ENCODE peak calls at places on chromosome 21, in six cellular contexts. K, H, S, B, E and Q are unnamed samples.

GRCh38 chr21:14591882-14592281 is 45.8 kb upstream of the SAMSN1 start:
- DNase-seq in S (no peak), K (peak), H (no peak), E (peak), B (no peak), Q (no peak)

GRCh38 chr21:24050233-24050632 is 1557.0 kb downstream of the MRPL39 start:
- DNase-seq in E (no peak), K (no peak), S (no peak), B (no peak), H (no peak), Q (no peak)

GRCh38 chr21:25243809-25244208 is 363.5 kb downstream of the MRPL39 start:
- DNase-seq in S (no peak), K (no peak), E (no peak), B (no peak), H (no peak), Q (no peak)

GRCh38 chr21:46112731-46113215 is 14.9 kb downstream of the COL6A2 start:
- DNase-seq in B (peak), E (peak), H (no peak), S (no peak), K (no peak), Q (no peak)

GRCh38 chr21:46323227-46323709 is 402 bp downstream of the C21orf58 start:
- DNase-seq in K (no peak), S (peak), E (no peak), H (no peak), B (no peak), Q (peak)

GRCh38 chr21:31502537-31503143 is 156.9 kb upstream of the SOD1 start:
- DNase-seq in E (no peak), S (no peak), B (no peak), H (no peak), K (no peak), Q (no peak)

GRCh38 chr21:38990424-38990794 is 184.7 kb downstream of the ETS2 start:
- DNase-seq in H (peak), E (peak), S (peak), B (no peak), K (no peak), Q (no peak)

GRCh38 chr21:46035809-46036695 is 54.5 kb downstream of the COL6A1 start:
- DNase-seq in E (no peak), S (no peak), H (no peak), B (no peak), K (peak), Q (peak)

GRCh38 chr21:14989359-14989758 is 75.4 kb downstream of the NRIP1 start:
- DNase-seq in B (no peak), S (no peak), K (no peak), H (no peak), E (no peak), Q (peak)

GRCh38 chr21:23218667-23219066 is 2220.5 kb downstream of the NCAM2 start:
- DNase-seq in E (no peak), K (no peak), H (no peak), S (no peak), B (no peak), Q (no peak)

GRCh38 chr21:31429500-31429899 is 85.4 kb upstream of the TIAM1 start:
- DNase-seq in E (no peak), H (no peak), K (no peak), S (no peak), B (no peak), Q (no peak)

GRCh38 chr21:36994501-36995189 is 11.9 kb upstream of the RIPPLY3 start:
- DNase-seq in S (peak), K (no peak), E (no peak), B (no peak), H (no peak), Q (peak)

GRCh38 chr21:36999131-36999898 is 7.2 kb upstream of the RIPPLY3 start:
- DNase-seq in S (no peak), K (no peak), B (no peak), E (no peak), H (no peak), Q (no peak)

GRCh38 chr21:37005548-37006242 is 807 bp upstream of the RIPPLY3 start:
- DNase-seq in K (no peak), H (peak), S (peak), E (no peak), B (no peak), Q (no peak)

GRCh38 chr21:37001446-37001845 is 5.1 kb upstream of the RIPPLY3 start:
- DNase-seq in B (no peak), H (no peak), S (no peak), E (no peak), K (no peak), Q (peak)

DNA sequence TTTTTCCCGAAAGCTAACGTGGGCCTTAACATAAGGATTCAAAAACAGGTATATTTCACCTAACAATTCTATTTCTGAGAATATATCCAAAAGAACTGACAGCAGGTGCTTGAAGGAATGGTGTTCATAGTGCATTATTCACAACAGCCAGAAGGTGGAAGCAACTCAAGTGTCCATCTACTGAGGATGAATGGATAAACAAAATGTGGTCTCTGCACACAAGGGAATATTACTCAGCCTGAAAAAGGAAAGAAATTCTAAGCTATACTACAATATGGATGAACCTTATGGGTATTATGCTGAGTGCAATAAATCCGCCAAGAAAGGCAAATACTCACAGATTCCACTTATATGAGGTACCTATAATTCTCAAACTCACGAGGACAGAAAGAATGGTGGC is 6.1 kb upstream of the RIPPLY3 start:
- DNase-seq in K (no peak), B (no peak), H (no peak), E (no peak), S (no peak), Q (no peak)
- TF ChIP-seq CTCF in K (no peak), B (peak), H (no peak), E (no peak), S (peak), Q (no peak)

GRCh38 chr21:42520628-42521253 is 7.1 kb downstream of the SLC37A1 start:
- DNase-seq in K (no peak), H (peak), E (no peak), S (peak), B (no peak), Q (no peak)
- TF ChIP-seq CTCF in K (peak), H (peak), E (no peak), S (peak), B (peak), Q (no peak)

DNA sequence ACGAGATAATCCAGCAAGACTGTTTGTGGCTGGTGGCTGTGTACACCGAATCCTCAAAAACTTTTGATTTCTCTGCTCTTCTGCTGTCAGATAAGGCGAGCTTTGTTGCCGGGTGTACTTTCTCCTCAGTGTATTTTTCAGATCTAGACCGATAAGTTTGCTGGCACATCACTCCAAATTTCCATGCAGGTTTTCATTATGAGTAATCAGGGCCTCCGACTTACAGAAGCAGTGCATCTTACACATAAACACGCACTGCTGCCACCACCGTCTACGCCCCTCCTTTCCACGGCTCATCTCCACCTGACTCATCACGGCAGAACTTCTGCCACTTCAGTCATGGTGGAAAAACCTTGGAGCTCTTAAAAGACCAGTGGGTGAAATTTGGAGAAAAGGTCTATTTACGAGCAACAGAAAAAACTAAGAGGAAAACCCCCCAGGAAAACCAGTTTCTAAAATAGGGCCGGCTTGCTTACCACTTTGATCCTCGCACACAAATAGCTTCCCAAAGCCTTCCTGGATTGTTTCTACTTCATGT is 7.7 kb downstream of the ZBTB21 start:
- DNase-seq in E (no peak), S (no peak), K (peak), B (no peak), H (no peak), Q (peak)
- TF ChIP-seq CTCF in E (no peak), S (no peak), K (no peak), B (no peak), H (no peak), Q (no peak)

GRCh38 chr21:27759091-27759659 is 792.3 kb upstream of the ADAMTS5 start:
- DNase-seq in H (peak), S (peak), B (no peak), E (no peak), K (no peak), Q (peak)
- TF ChIP-seq CTCF in H (no peak), S (peak), B (peak), E (peak), K (peak), Q (peak)

GRCh38 chr21:34890724-34891609 is 158.1 kb downstream of the RUNX1 start:
- DNase-seq in B (no peak), H (peak), S (peak), K (peak), E (no peak), Q (peak)
- TF ChIP-seq CTCF in B (no peak), H (no peak), S (no peak), K (peak), E (no peak), Q (no peak)

DNA sequence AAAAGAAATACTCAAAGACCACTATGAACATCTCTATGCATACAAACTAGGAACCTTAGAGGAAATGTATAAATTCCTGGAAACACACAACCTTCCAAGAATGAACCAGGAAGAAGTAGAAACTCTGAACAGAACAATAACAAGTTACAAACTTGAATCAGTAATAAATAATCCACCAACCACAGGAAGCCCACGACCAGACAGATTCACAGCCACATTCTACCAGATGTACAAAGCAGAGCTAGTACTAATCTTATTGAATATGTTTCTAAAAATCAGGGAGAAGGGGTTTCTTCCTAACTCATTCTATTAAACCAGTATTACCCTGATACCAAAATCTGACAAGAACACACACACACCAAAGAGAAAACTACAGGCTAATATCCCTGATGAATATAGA is 263.8 kb downstream of the NCAM2 start:
- DNase-seq in K (no peak), H (no peak), S (no peak), B (no peak), E (no peak), Q (no peak)
- TF ChIP-seq CTCF in K (no peak), H (no peak), S (no peak), B (no peak), E (no peak), Q (no peak)

GRCh38 chr21:40800126-40800525 is 46.8 kb downstream of the DSCAM start:
- DNase-seq in H (no peak), S (no peak), E (no peak), B (no peak), K (no peak), Q (no peak)
- TF ChIP-seq CTCF in H (no peak), S (no peak), E (no peak), B (no peak), K (no peak), Q (no peak)

GRCh38 chr21:44301961-44302406 is 2.1 kb downstream of the PFKL start:
- DNase-seq in S (no peak), H (no peak), E (peak), B (no peak), K (no peak), Q (no peak)
- TF ChIP-seq CTCF in S (no peak), H (no peak), E (no peak), B (no peak), K (peak), Q (no peak)

GRCh38 chr21:45011426-45011825 is 63.0 kb upstream of the ADARB1 start:
- DNase-seq in B (no peak), E (no peak), K (no peak), S (no peak), H (no peak), Q (no peak)

GRCh38 chr21:45010860-45011259 is 63.5 kb upstream of the ADARB1 start:
- DNase-seq in B (no peak), E (no peak), S (no peak), H (no peak), K (no peak), Q (no peak)

GRCh38 chr21:45013271-45013841 is 61.0 kb upstream of the ADARB1 start:
- DNase-seq in B (no peak), H (no peak), K (no peak), E (no peak), S (no peak), Q (no peak)

GRCh38 chr21:45012661-45013270 is 61.6 kb upstream of the ADARB1 start:
- DNase-seq in E (no peak), H (peak), B (no peak), S (peak), K (no peak), Q (no peak)

GRCh38 chr21:45011911-45012660 is 62.3 kb upstream of the ADARB1 start:
- DNase-seq in S (peak), H (peak), E (no peak), K (peak), B (no peak), Q (peak)
- TF ChIP-seq CTCF in S (peak), H (no peak), E (no peak), K (peak), B (peak), Q (no peak)

GRCh38 chr21:33024278-33025103 is 1.2 kb upstream of the OLIG2 start:
- DNase-seq in S (peak), K (no peak), H (no peak), B (no peak), E (no peak), Q (peak)

GRCh38 chr21:33025471-33026298 is at the start of gene OLIG2:
- DNase-seq in S (peak), H (peak), K (no peak), E (no peak), B (peak), Q (peak)

GRCh38 chr21:33026299-33026858 is 644 bp downstream of the OLIG2 start:
- DNase-seq in H (no peak), B (no peak), S (no peak), E (no peak), K (no peak), Q (no peak)

GRCh38 chr21:33023574-33024277 is 2.0 kb upstream of the OLIG2 start:
- DNase-seq in B (no peak), E (no peak), S (peak), H (no peak), K (no peak), Q (peak)

GRCh38 chr21:33025106-33025470 is 647 bp upstream of the OLIG2 start:
- DNase-seq in B (no peak), H (peak), S (peak), K (no peak), E (no peak), Q (no peak)
- TF ChIP-seq CTCF in B (peak), H (peak), S (peak), K (no peak), E (no peak), Q (no peak)